ENCODE peak calls at places on chromosomes 7 and 10, in eight cellular contexts. One of them, this sample, is unnamed. For H3K4me1 and H3K9me2, the result is how much of the 10 kb centered on the place peaks cover.

GRCh38 chr10:90125966-90126600 is 424.7 kb downstream of the KIF20B start:
- DNase-seq in PC-9: no peak
- DNase-seq in Karpas-422: no peak
- DNase-seq in hepatocyte: no peak
- DNase-seq in PC-3: no peak
- DNase-seq in HCT116: no peak
- DNase-seq in GM23338: no peak
- DNase-seq in MM.1S: no peak
- DNase-seq in this sample: no peak

GRCh38 chr10:52568309-52568708 is 204.3 kb downstream of the MBL2 start:
- DNase-seq in hepatocyte: no peak
- DNase-seq in PC-9: no peak
- DNase-seq in Karpas-422: no peak
- DNase-seq in GM23338: no peak
- DNase-seq in HCT116: no peak
- DNase-seq in PC-3: peak
- DNase-seq in MM.1S: no peak
- DNase-seq in this sample: peak

GRCh38 chr10:8054243-8054497 is 318 bp upstream of the GATA3 start:
- DNase-seq in PC-9: no peak
- DNase-seq in Karpas-422: no peak
- DNase-seq in hepatocyte: no peak
- DNase-seq in GM23338: no peak
- DNase-seq in PC-3: peak
- DNase-seq in HCT116: no peak
- DNase-seq in MM.1S: no peak
- DNase-seq in this sample: peak

GRCh38 chr7:37352974-37353948 is 95.4 kb downstream of the ELMO1 start:
- DNase-seq in hepatocyte: no peak
- DNase-seq in MM.1S: peak
- DNase-seq in Karpas-422: peak
- DNase-seq in HCT116: peak
- DNase-seq in PC-9: no peak
- DNase-seq in GM23338: peak
- DNase-seq in PC-3: peak
- DNase-seq in this sample: no peak

GRCh38 chr10:87847550-87847949 is 15.8 kb downstream of the KLLN start:
- DNase-seq in hepatocyte: no peak
- DNase-seq in PC-3: peak
- DNase-seq in PC-9: no peak
- DNase-seq in Karpas-422: no peak
- DNase-seq in MM.1S: no peak
- DNase-seq in HCT116: no peak
- DNase-seq in GM23338: no peak
- DNase-seq in this sample: peak

GRCh38 chr10:129525408-129525807 is 58.4 kb downstream of the MGMT start:
- DNase-seq in PC-3: no peak
- DNase-seq in MM.1S: no peak
- DNase-seq in Karpas-422: no peak
- DNase-seq in HCT116: no peak
- DNase-seq in GM23338: no peak
- DNase-seq in hepatocyte: peak
- DNase-seq in PC-9: no peak
- DNase-seq in this sample: peak

GRCh38 chr10:1190791-1191490 is 134.8 kb downstream of the WDR37 start:
- DNase-seq in Karpas-422: no peak
- DNase-seq in HCT116: no peak
- DNase-seq in hepatocyte: no peak
- DNase-seq in MM.1S: no peak
- DNase-seq in PC-3: no peak
- DNase-seq in GM23338: no peak
- DNase-seq in PC-9: no peak
- DNase-seq in this sample: no peak

GRCh38 chr10:79286318-79286951 is 60.8 kb upstream of the PPIF start:
- DNase-seq in GM23338: no peak
- DNase-seq in MM.1S: peak
- DNase-seq in Karpas-422: peak
- DNase-seq in hepatocyte: no peak
- DNase-seq in PC-3: no peak
- DNase-seq in HCT116: no peak
- DNase-seq in PC-9: no peak
- DNase-seq in this sample: peak

GRCh38 chr7:124033093-124033806 is 383 bp upstream of the TMEM229A start:
- DNase-seq in hepatocyte: peak
- DNase-seq in Karpas-422: no peak
- DNase-seq in PC-3: no peak
- DNase-seq in PC-9: no peak
- DNase-seq in MM.1S: peak
- DNase-seq in HCT116: no peak
- DNase-seq in GM23338: peak
- DNase-seq in this sample: peak

GRCh38 chr10:132571565-132572544 is 34.3 kb downstream of the INPP5A start:
- DNase-seq in GM23338: peak
- DNase-seq in MM.1S: peak
- DNase-seq in Karpas-422: peak
- DNase-seq in HCT116: peak
- DNase-seq in PC-9: peak
- DNase-seq in PC-3: peak
- DNase-seq in hepatocyte: peak
- DNase-seq in this sample: peak

GRCh38 chr7:41472427-41473125 is 230.3 kb downstream of the INHBA start:
- DNase-seq in GM23338: no peak
- DNase-seq in PC-3: peak
- DNase-seq in hepatocyte: no peak
- DNase-seq in PC-9: peak
- DNase-seq in MM.1S: no peak
- DNase-seq in HCT116: no peak
- DNase-seq in Karpas-422: no peak
- DNase-seq in this sample: peak

GRCh38 chr10:35635576-35635975 is 6.5 kb downstream of the FZD8 start:
- DNase-seq in PC-3: peak
- DNase-seq in HCT116: peak
- DNase-seq in hepatocyte: peak
- DNase-seq in GM23338: peak
- DNase-seq in PC-9: peak
- DNase-seq in MM.1S: peak
- DNase-seq in Karpas-422: peak
- DNase-seq in this sample: peak

GRCh38 chr10:95421782-95422181 is 131.0 kb upstream of the PDLIM1 start:
- DNase-seq in Karpas-422: no peak
- DNase-seq in GM23338: no peak
- DNase-seq in HCT116: no peak
- DNase-seq in hepatocyte: no peak
- DNase-seq in PC-9: no peak
- DNase-seq in MM.1S: no peak
- DNase-seq in PC-3: no peak
- DNase-seq in this sample: no peak

GRCh38 chr7:80145780-80146422 is 11.3 kb downstream of the GNAI1 start:
- DNase-seq in Karpas-422: no peak
- DNase-seq in PC-3: no peak
- DNase-seq in HCT116: no peak
- DNase-seq in MM.1S: no peak
- DNase-seq in PC-9: peak
- DNase-seq in GM23338: no peak
- DNase-seq in hepatocyte: peak
- DNase-seq in this sample: peak

GRCh38 chr10:96292971-96293909 is 11.0 kb upstream of the DNTT start:
- DNase-seq in HCT116: peak
- DNase-seq in PC-3: peak
- DNase-seq in Karpas-422: peak
- DNase-seq in MM.1S: peak
- DNase-seq in hepatocyte: peak
- DNase-seq in GM23338: peak
- DNase-seq in PC-9: no peak
- DNase-seq in this sample: peak

DNA sequence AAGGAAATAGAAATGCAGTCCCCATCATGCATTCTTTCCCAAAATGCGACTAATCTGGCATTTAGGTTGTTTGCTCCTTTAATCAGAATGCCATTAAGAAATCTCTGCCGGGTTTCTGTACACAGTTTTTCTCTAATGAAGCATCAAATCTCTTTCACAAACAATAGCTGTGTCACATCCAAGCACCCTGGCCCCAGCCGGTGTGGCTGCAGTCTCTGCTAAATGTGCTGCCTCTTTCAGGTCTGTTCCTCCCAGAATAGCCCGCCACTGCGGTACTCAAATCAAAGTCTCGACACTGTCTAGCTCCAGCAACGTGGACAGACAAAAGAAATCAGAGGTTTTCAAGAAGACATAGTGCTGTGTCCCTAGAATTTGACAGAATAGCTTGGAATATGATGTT is 343.8 kb downstream of the KCNMA1 start:
- DNase-seq in hepatocyte: no peak
- DNase-seq in PC-3: no peak
- DNase-seq in HCT116: no peak
- DNase-seq in MM.1S: no peak
- DNase-seq in PC-9: no peak
- DNase-seq in Karpas-422: no peak
- DNase-seq in GM23338: no peak
- DNase-seq in this sample: no peak
- H3K27ac ChIP-seq in hepatocyte: no peak
- H3K27ac ChIP-seq in PC-3: no peak
- H3K27ac ChIP-seq in HCT116: no peak
- H3K27ac ChIP-seq in MM.1S: no peak
- H3K27ac ChIP-seq in PC-9: no peak
- H3K27ac ChIP-seq in Karpas-422: no peak
- H3K27ac ChIP-seq in GM23338: no peak
- H3K27ac ChIP-seq in this sample: no peak

GRCh38 chr7:74028321-74028812 is 394 bp downstream of the ELN start:
- DNase-seq in HCT116: no peak
- DNase-seq in Karpas-422: no peak
- DNase-seq in MM.1S: no peak
- DNase-seq in PC-9: no peak
- DNase-seq in hepatocyte: no peak
- DNase-seq in GM23338: no peak
- DNase-seq in PC-3: no peak
- DNase-seq in this sample: no peak

GRCh38 chr7:74030861-74031260 is 2.9 kb downstream of the ELN start:
- DNase-seq in MM.1S: no peak
- DNase-seq in PC-3: no peak
- DNase-seq in PC-9: no peak
- DNase-seq in hepatocyte: no peak
- DNase-seq in HCT116: no peak
- DNase-seq in Karpas-422: no peak
- DNase-seq in GM23338: no peak
- DNase-seq in this sample: no peak

GRCh38 chr7:74031403-74032190 is 3.6 kb downstream of the ELN start:
- DNase-seq in MM.1S: no peak
- DNase-seq in PC-3: no peak
- DNase-seq in Karpas-422: no peak
- DNase-seq in HCT116: no peak
- DNase-seq in hepatocyte: no peak
- DNase-seq in PC-9: no peak
- DNase-seq in GM23338: no peak
- DNase-seq in this sample: no peak

GRCh38 chr7:74029094-74029785 is 1.3 kb downstream of the ELN start:
- DNase-seq in GM23338: no peak
- DNase-seq in MM.1S: no peak
- DNase-seq in Karpas-422: no peak
- DNase-seq in hepatocyte: no peak
- DNase-seq in PC-3: no peak
- DNase-seq in PC-9: no peak
- DNase-seq in HCT116: no peak
- DNase-seq in this sample: no peak

GRCh38 chr7:74029991-74030415 is 2.0 kb downstream of the ELN start:
- DNase-seq in PC-9: no peak
- DNase-seq in HCT116: no peak
- DNase-seq in Karpas-422: peak
- DNase-seq in MM.1S: no peak
- DNase-seq in PC-3: no peak
- DNase-seq in hepatocyte: no peak
- DNase-seq in GM23338: peak
- DNase-seq in this sample: peak
- H3K4me1 ChIP-seq in PC-9: under half
- H3K4me1 ChIP-seq in HCT116: under half
- H3K4me1 ChIP-seq in Karpas-422: under half
- H3K4me1 ChIP-seq in MM.1S: under half
- H3K4me1 ChIP-seq in PC-3: under half
- H3K4me1 ChIP-seq in hepatocyte: under half
- H3K4me1 ChIP-seq in GM23338: under half
- H3K4me1 ChIP-seq in this sample: under half

GRCh38 chr10:65496541-65496940 is 1429.3 kb upstream of the LRRTM3 start:
- DNase-seq in GM23338: no peak
- DNase-seq in PC-9: no peak
- DNase-seq in PC-3: peak
- DNase-seq in hepatocyte: no peak
- DNase-seq in HCT116: no peak
- DNase-seq in Karpas-422: no peak
- DNase-seq in MM.1S: no peak
- DNase-seq in this sample: no peak
- H3K9me2 ChIP-seq in GM23338: under half
- H3K9me2 ChIP-seq in PC-9: under half
- H3K9me2 ChIP-seq in PC-3: under half
- H3K9me2 ChIP-seq in hepatocyte: under half
- H3K9me2 ChIP-seq in HCT116: under half
- H3K9me2 ChIP-seq in Karpas-422: under half
- H3K9me2 ChIP-seq in MM.1S: under half
- H3K9me2 ChIP-seq in this sample: under half

GRCh38 chr10:20372748-20373147 is 524.4 kb downstream of the NEBL start:
- DNase-seq in PC-9: no peak
- DNase-seq in Karpas-422: no peak
- DNase-seq in MM.1S: no peak
- DNase-seq in GM23338: peak
- DNase-seq in hepatocyte: no peak
- DNase-seq in PC-3: no peak
- DNase-seq in HCT116: no peak
- DNase-seq in this sample: no peak
- H3K27ac ChIP-seq in PC-9: no peak
- H3K27ac ChIP-seq in Karpas-422: no peak
- H3K27ac ChIP-seq in MM.1S: no peak
- H3K27ac ChIP-seq in GM23338: peak
- H3K27ac ChIP-seq in hepatocyte: no peak
- H3K27ac ChIP-seq in PC-3: no peak
- H3K27ac ChIP-seq in HCT116: no peak
- H3K27ac ChIP-seq in this sample: no peak

GRCh38 chr10:110569736-110570135 is 2.2 kb downstream of the SMC3 start:
- DNase-seq in GM23338: no peak
- DNase-seq in Karpas-422: no peak
- DNase-seq in PC-3: no peak
- DNase-seq in MM.1S: no peak
- DNase-seq in hepatocyte: peak
- DNase-seq in PC-9: no peak
- DNase-seq in HCT116: no peak
- DNase-seq in this sample: no peak
- H3K4me1 ChIP-seq in GM23338: under half
- H3K4me1 ChIP-seq in Karpas-422: half or more
- H3K4me1 ChIP-seq in PC-3: under half
- H3K4me1 ChIP-seq in MM.1S: under half
- H3K4me1 ChIP-seq in hepatocyte: under half
- H3K4me1 ChIP-seq in PC-9: under half
- H3K4me1 ChIP-seq in HCT116: under half
- H3K4me1 ChIP-seq in this sample: under half

GRCh38 chr7:23863209-23863798 is 153.3 kb downstream of the STK31 start:
- DNase-seq in PC-3: peak
- DNase-seq in HCT116: peak
- DNase-seq in hepatocyte: peak
- DNase-seq in MM.1S: peak
- DNase-seq in Karpas-422: peak
- DNase-seq in GM23338: peak
- DNase-seq in PC-9: no peak
- DNase-seq in this sample: peak
- H3K9me2 ChIP-seq in PC-3: under half
- H3K9me2 ChIP-seq in HCT116: under half
- H3K9me2 ChIP-seq in hepatocyte: under half
- H3K9me2 ChIP-seq in MM.1S: under half
- H3K9me2 ChIP-seq in Karpas-422: under half
- H3K9me2 ChIP-seq in GM23338: under half
- H3K9me2 ChIP-seq in PC-9: under half
- H3K9me2 ChIP-seq in this sample: under half